ENCODE peak calls at places on chromosomes 11 and 22, in four cellular contexts. B, M, I and U are unnamed samples.

GRCh38 chr11:42806191-42806590 is 505.6 kb upstream of the API5 start:
- DNase-seq in B (no peak), M (no peak), I (no peak), U (no peak)

GRCh38 chr22:27115816-27116256 is 458.4 kb downstream of the MIAT start:
- DNase-seq in B (peak), M (no peak), I (no peak), U (no peak)

GRCh38 chr11:37946155-37946766 is 1348.2 kb upstream of the RAG2 start:
- DNase-seq in B (peak), M (peak), I (no peak), U (no peak)

GRCh38 chr22:39454385-39454871 is 2.4 kb upstream of the MGAT3 start:
- DNase-seq in B (peak), M (no peak), I (no peak), U (no peak)

GRCh38 chr11:88410636-88411035 is 73.1 kb upstream of the CTSC start:
- DNase-seq in B (no peak), M (no peak), I (no peak), U (no peak)

GRCh38 chr11:68010058-68011041 is at the start of gene ALDH3B1:
- DNase-seq in B (peak), M (peak), I (peak), U (no peak)

GRCh38 chr11:61603667-61604066 is 22.8 kb upstream of the SYT7 start:
- DNase-seq in B (no peak), M (no peak), I (no peak), U (no peak)

GRCh38 chr22:35191412-35191811 is 65.9 kb upstream of the HMGXB4 start:
- DNase-seq in B (no peak), M (no peak), I (no peak), U (no peak)

GRCh38 chr22:27198518-27199035 is 541.2 kb downstream of the MIAT start:
- DNase-seq in B (no peak), M (no peak), I (no peak), U (no peak)

GRCh38 chr11:128447233-128447632 is 140.1 kb downstream of the ETS1 start:
- DNase-seq in B (no peak), M (no peak), I (no peak), U (no peak)

GRCh38 chr22:22556578-22556977 is 2.5 kb downstream of the PRAME start:
- DNase-seq in B (no peak), M (no peak), I (no peak), U (no peak)

GRCh38 chr11:28963189-28963588 is 855.0 kb downstream of the METTL15 start:
- DNase-seq in B (no peak), M (no peak), I (no peak), U (no peak)

GRCh38 chr11:113014731-113015455 is 53.7 kb downstream of the NCAM1 start:
- DNase-seq in B (peak), M (no peak), I (no peak), U (no peak)

GRCh38 chr11:96227244-96227643 is 115.8 kb downstream of the MAML2 start:
- DNase-seq in B (no peak), M (no peak), I (no peak), U (no peak)

GRCh38 chr11:125457814-125458343 is 38.2 kb downstream of the FEZ1 start:
- DNase-seq in B (no peak), M (no peak), I (peak), U (no peak)

GRCh38 chr11:47391077-47391583 is 12.8 kb upstream of the SPI1 start:
- DNase-seq in B (no peak), M (no peak), I (no peak), U (no peak)

GRCh38 chr11:131254254-131254653 is 116.2 kb upstream of the NTM start:
- DNase-seq in B (no peak), M (no peak), I (no peak), U (no peak)

GRCh38 chr11:112163875-112164521 is at the start of gene IL18:
- DNase-seq in B (peak), M (no peak), I (peak), U (no peak)

GRCh38 chr11:127996825-127997224 is 590.5 kb downstream of the ETS1 start:
- DNase-seq in B (no peak), M (no peak), I (no peak), U (no peak)

GRCh38 chr11:10139656-10140055 is 154.4 kb downstream of the SBF2 start:
- DNase-seq in B (no peak), M (no peak), I (no peak), U (no peak)

GRCh38 chr22:48780597-48781277 is 1046.9 kb downstream of the BRD1 start:
- DNase-seq in B (no peak), M (no peak), I (no peak), U (no peak)

GRCh38 chr11:108224908-108225786 is 2.3 kb downstream of the ATM start:
- DNase-seq in B (no peak), M (peak), I (no peak), U (peak)

GRCh38 chr11:83773950-83774880 is 488.0 kb upstream of the CCDC90B start:
- DNase-seq in B (no peak), M (no peak), I (no peak), U (no peak)

GRCh38 chr22:40183029-40183581 is 5.4 kb downstream of the TNRC6B start:
- DNase-seq in B (no peak), M (peak), I (no peak), U (no peak)

GRCh38 chr11:119567667-119568582 is 145.0 kb upstream of the THY1 start:
- DNase-seq in B (no peak), M (no peak), I (no peak), U (peak)

GRCh38 chr11:65390099-65390941 is 3.9 kb downstream of the FRMD8 start:
- DNase-seq in B (no peak), M (no peak), I (no peak), U (no peak)

GRCh38 chr22:46373838-46374662 is 38.5 kb downstream of the TRMU start:
- DNase-seq in B (no peak), M (peak), I (no peak), U (no peak)

GRCh38 chr11:128470081-128470480 is 117.3 kb downstream of the ETS1 start:
- DNase-seq in B (no peak), M (peak), I (no peak), U (no peak)

GRCh38 chr22:44448271-44448780 is 49.7 kb downstream of the RTL6 start:
- DNase-seq in B (peak), M (no peak), I (peak), U (no peak)

GRCh38 chr11:119589011-119589410 is 140.0 kb downstream of the NECTIN1 start:
- DNase-seq in B (no peak), M (no peak), I (no peak), U (no peak)

GRCh38 chr11:129766858-129767604 is 48.6 kb upstream of the TMEM45B start:
- DNase-seq in B (peak), M (peak), I (no peak), U (no peak)

GRCh38 chr11:128886401-128887119 is 4.6 kb upstream of the KCNJ5 start:
- DNase-seq in B (peak), M (peak), I (no peak), U (no peak)

GRCh38 chr11:656426-656825 is 19.4 kb downstream of the DRD4 start:
- DNase-seq in B (no peak), M (no peak), I (no peak), U (no peak)
- TF ChIP-seq CTCF in B (no peak), M (no peak), I (no peak), U (no peak)

GRCh38 chr11:12494699-12495098 is 117.3 kb downstream of the PARVA start:
- DNase-seq in B (no peak), M (no peak), I (no peak), U (no peak)

GRCh38 chr11:12496181-12497025 is 119.0 kb downstream of the PARVA start:
- DNase-seq in B (no peak), M (no peak), I (no peak), U (no peak)

GRCh38 chr11:12502041-12502440 is 124.7 kb downstream of the PARVA start:
- DNase-seq in B (no peak), M (no peak), I (no peak), U (no peak)

GRCh38 chr11:12499071-12499470 is 121.7 kb downstream of the PARVA start:
- DNase-seq in B (no peak), M (no peak), I (no peak), U (no peak)

DNA sequence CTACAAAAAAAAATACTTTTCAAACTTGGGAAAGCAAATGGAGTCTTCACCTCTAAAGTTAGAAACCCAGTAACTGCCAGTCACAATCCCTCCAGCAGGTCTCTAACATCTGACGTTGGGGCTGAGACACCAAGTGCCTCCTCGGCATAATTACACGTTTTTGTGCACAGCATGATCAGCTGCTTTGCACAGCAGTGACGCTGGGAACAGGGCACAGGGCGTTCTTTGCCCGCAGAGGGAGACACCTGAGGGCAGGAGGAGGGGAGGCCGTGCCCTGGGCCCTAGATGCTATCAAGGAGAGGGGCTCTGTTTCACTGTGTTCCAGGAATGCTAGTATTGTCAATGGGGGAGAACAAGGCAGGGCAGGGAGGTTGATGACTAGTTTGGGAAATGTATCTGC is 120.1 kb downstream of the PARVA start:
- DNase-seq in B (no peak), M (no peak), I (no peak), U (no peak)
- TF ChIP-seq CTCF in B (no peak), M (no peak), I (no peak), U (no peak)

GRCh38 chr22:30636226-30637077 is 871 bp downstream of the SLC35E4 start:
- DNase-seq in B (peak), M (peak), I (no peak), U (no peak)

GRCh38 chr22:30640361-30640760 is 4.8 kb downstream of the SLC35E4 start:
- DNase-seq in B (no peak), M (no peak), I (no peak), U (no peak)

GRCh38 chr22:30634477-30635233 is 926 bp upstream of the SLC35E4 start:
- DNase-seq in B (peak), M (peak), I (peak), U (peak)

GRCh38 chr22:30637701-30638114 is 2.1 kb downstream of the SLC35E4 start:
- DNase-seq in B (no peak), M (no peak), I (no peak), U (no peak)

DNA sequence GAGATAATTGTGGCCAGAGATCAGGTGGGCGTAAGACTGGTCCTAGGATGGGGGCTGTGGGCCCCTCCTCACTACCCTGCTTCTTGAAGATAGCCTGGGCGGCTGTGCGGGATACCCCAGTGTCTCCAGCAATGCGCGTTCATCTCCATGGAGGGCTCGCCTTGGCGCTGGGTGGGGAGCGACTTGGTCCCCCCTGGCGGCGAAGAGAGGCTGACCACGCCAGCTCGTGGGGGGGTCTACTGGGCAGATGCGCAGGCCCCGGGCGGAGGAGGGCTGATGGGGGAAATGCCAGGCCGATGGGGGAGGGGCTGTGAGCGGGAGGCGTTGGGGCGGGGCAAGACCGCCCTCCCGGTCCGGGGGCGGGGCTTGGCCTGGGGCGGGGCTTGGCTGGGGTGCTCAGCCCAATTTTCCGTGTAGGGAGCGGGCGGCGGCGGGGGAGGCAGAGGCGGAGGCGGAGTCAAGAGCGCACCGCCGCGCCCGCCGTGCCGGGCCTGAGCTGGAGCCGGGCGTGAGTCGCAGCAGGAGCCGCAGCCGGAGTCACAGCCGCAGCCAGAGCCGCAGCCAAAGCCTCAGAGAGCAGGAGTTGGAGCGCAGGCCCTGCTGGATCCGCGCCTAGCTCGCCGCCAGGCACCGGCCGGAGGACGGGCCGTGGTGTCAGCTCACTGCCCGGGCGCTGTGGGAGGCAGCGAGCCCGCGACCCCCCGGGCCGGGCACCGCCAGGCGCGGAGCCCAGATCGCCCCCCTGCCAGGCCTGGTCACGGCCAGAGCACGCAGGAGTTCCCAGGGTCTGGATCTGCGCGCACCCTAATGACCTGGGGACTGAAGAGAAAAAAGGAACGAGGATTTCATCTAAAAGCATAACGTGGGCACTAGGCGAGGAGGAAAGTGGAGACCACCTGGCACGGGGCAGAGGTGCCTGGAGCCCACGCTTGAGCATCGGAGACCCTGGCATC is at the start of gene SLC35E4:
- DNase-seq in B (peak), M (peak), I (peak), U (peak)
- TF ChIP-seq CTCF in B (no peak), M (no peak), I (peak), U (no peak)

DNA sequence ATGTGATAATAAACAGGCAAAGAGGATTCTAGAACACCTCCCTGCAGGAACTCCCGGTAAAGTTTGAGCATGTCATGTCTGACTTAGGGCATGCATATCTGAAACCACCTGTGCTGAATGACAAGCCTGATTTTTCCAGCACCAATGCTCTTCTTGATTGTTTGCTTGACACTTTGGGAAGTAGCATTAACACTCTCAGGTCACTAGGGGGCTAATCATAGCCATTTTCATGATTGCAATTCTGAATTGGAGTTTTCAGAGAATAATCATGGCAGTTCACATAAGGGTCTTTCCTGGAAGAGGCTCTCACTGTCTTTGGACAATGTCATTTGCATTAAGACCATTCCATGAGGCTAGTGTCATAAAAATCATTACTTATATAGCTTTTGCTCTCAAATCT is 234.4 kb upstream of the MTNR1B start:
- DNase-seq in B (no peak), M (no peak), I (no peak), U (no peak)
- TF ChIP-seq CTCF in B (no peak), M (no peak), I (no peak), U (no peak)

GRCh38 chr11:121035169-121035755 is 11.4 kb downstream of the TBCEL start:
- DNase-seq in B (no peak), M (no peak), I (no peak), U (no peak)

GRCh38 chr11:121033635-121034034 is 9.7 kb downstream of the TBCEL start:
- DNase-seq in B (no peak), M (no peak), I (no peak), U (no peak)

GRCh38 chr11:121031167-121031566 is 7.3 kb downstream of the TBCEL start:
- DNase-seq in B (no peak), M (no peak), I (no peak), U (no peak)

GRCh38 chr11:121029813-121030445 is 6.0 kb downstream of the TBCEL start:
- DNase-seq in B (no peak), M (no peak), I (no peak), U (no peak)

GRCh38 chr11:121032546-121032945 is 8.6 kb downstream of the TBCEL start:
- DNase-seq in B (no peak), M (no peak), I (no peak), U (no peak)
- TF ChIP-seq CTCF in B (no peak), M (no peak), I (no peak), U (peak)

GRCh38 chr11:36550385-36551115 is 17.3 kb upstream of the RAG1 start:
- DNase-seq in B (no peak), M (no peak), I (no peak), U (no peak)
- TF ChIP-seq CTCF in B (no peak), M (no peak), I (no peak), U (no peak)

GRCh38 chr11:74520316-74520715 is 26.8 kb upstream of the LIPT2 start:
- DNase-seq in B (no peak), M (no peak), I (no peak), U (no peak)
- TF ChIP-seq CTCF in B (no peak), M (no peak), I (no peak), U (no peak)

GRCh38 chr11:64305691-64306562 is 603 bp downstream of the ESRRA start:
- DNase-seq in B (peak), M (peak), I (peak), U (peak)
- TF ChIP-seq CTCF in B (no peak), M (no peak), I (no peak), U (peak)